ENCODE peak calls at places on chromosomes 11 and 22, in five cellular contexts. One of them, this sample, is unnamed. For H3K4me1, the result is how much of the 10 kb centered on the place peaks cover.

GRCh38 chr11:123381817-123382554 is 48.1 kb upstream of the GRAMD1B start:
- DNase-seq in CD8-positive, alpha-beta T cell: no peak
- DNase-seq in HCT116: no peak
- DNase-seq in body of pancreas: no peak
- DNase-seq in colonic mucosa: no peak
- DNase-seq in this sample: no peak

GRCh38 chr11:59281177-59281576 is 68.5 kb upstream of the MPEG1 start:
- DNase-seq in HCT116: no peak
- DNase-seq in body of pancreas: no peak
- DNase-seq in colonic mucosa: no peak
- DNase-seq in CD8-positive, alpha-beta T cell: no peak
- DNase-seq in this sample: no peak

GRCh38 chr11:109034341-109034696 is 369.4 kb downstream of the DDX10 start:
- DNase-seq in CD8-positive, alpha-beta T cell: no peak
- DNase-seq in colonic mucosa: no peak
- DNase-seq in HCT116: no peak
- DNase-seq in body of pancreas: no peak
- DNase-seq in this sample: no peak

GRCh38 chr11:35144103-35144741 is 5.3 kb downstream of the CD44 start:
- DNase-seq in HCT116: no peak
- DNase-seq in CD8-positive, alpha-beta T cell: peak
- DNase-seq in body of pancreas: peak
- DNase-seq in colonic mucosa: no peak
- DNase-seq in this sample: peak

GRCh38 chr11:38332046-38332445 is 1734.0 kb upstream of the RAG2 start:
- DNase-seq in CD8-positive, alpha-beta T cell: no peak
- DNase-seq in HCT116: no peak
- DNase-seq in body of pancreas: no peak
- DNase-seq in colonic mucosa: no peak
- DNase-seq in this sample: no peak

GRCh38 chr11:97638825-97639224 is 1249.0 kb downstream of the JRKL start:
- DNase-seq in CD8-positive, alpha-beta T cell: no peak
- DNase-seq in HCT116: no peak
- DNase-seq in colonic mucosa: no peak
- DNase-seq in body of pancreas: no peak
- DNase-seq in this sample: no peak

GRCh38 chr11:17767301-17767885 is 32.8 kb downstream of the KCNC1 start:
- DNase-seq in CD8-positive, alpha-beta T cell: no peak
- DNase-seq in body of pancreas: no peak
- DNase-seq in colonic mucosa: no peak
- DNase-seq in HCT116: no peak
- DNase-seq in this sample: no peak

GRCh38 chr11:47565340-47566165 is at the start of gene PTPMT1:
- DNase-seq in HCT116: peak
- DNase-seq in CD8-positive, alpha-beta T cell: peak
- DNase-seq in colonic mucosa: peak
- DNase-seq in body of pancreas: peak
- DNase-seq in this sample: no peak

GRCh38 chr11:61092280-61092766 is 10.0 kb upstream of the CD5 start:
- DNase-seq in colonic mucosa: no peak
- DNase-seq in CD8-positive, alpha-beta T cell: no peak
- DNase-seq in HCT116: no peak
- DNase-seq in body of pancreas: no peak
- DNase-seq in this sample: no peak

GRCh38 chr11:123183391-123184099 is 11.5 kb downstream of the CLMP start:
- DNase-seq in colonic mucosa: no peak
- DNase-seq in HCT116: no peak
- DNase-seq in CD8-positive, alpha-beta T cell: no peak
- DNase-seq in body of pancreas: no peak
- DNase-seq in this sample: no peak

GRCh38 chr11:59158206-59159068 is 13.5 kb upstream of the DTX4 start:
- DNase-seq in body of pancreas: peak
- DNase-seq in CD8-positive, alpha-beta T cell: peak
- DNase-seq in HCT116: peak
- DNase-seq in colonic mucosa: peak
- DNase-seq in this sample: peak

GRCh38 chr11:96016978-96017502 is 93.1 kb upstream of the MTMR2 start:
- DNase-seq in HCT116: no peak
- DNase-seq in CD8-positive, alpha-beta T cell: no peak
- DNase-seq in colonic mucosa: no peak
- DNase-seq in body of pancreas: no peak
- DNase-seq in this sample: no peak

GRCh38 chr11:96017872-96018271 is 94.0 kb upstream of the MTMR2 start:
- DNase-seq in CD8-positive, alpha-beta T cell: no peak
- DNase-seq in colonic mucosa: no peak
- DNase-seq in body of pancreas: no peak
- DNase-seq in HCT116: no peak
- DNase-seq in this sample: no peak

GRCh38 chr11:96021901-96022650 is 98.2 kb upstream of the MTMR2 start:
- DNase-seq in body of pancreas: no peak
- DNase-seq in CD8-positive, alpha-beta T cell: no peak
- DNase-seq in HCT116: no peak
- DNase-seq in colonic mucosa: no peak
- DNase-seq in this sample: no peak

GRCh38 chr11:96019810-96020747 is 96.2 kb upstream of the MTMR2 start:
- DNase-seq in CD8-positive, alpha-beta T cell: no peak
- DNase-seq in colonic mucosa: no peak
- DNase-seq in body of pancreas: no peak
- DNase-seq in HCT116: no peak
- DNase-seq in this sample: no peak

DNA sequence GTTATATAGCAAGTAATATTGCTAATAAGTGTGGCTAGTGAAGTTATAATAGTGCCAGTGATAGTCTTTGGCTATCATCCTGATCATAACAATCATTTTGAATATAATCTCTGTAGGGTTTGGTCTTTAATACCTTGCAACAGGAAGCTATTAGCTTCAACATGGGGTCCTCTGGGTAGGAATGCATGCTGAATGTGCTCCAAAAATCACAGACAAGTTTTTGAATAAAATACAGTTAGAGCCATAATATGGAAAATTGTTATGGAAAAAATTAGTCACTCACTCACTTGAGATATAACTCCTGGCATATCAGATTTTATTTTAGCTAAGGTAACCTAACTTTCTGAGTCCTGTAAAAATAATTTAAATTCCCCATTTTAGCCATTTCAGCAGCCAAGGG is 95.4 kb upstream of the MTMR2 start:
- DNase-seq in HCT116: no peak
- DNase-seq in CD8-positive, alpha-beta T cell: no peak
- DNase-seq in body of pancreas: no peak
- DNase-seq in colonic mucosa: no peak
- DNase-seq in this sample: no peak
- H3K27ac ChIP-seq in HCT116: no peak
- H3K27ac ChIP-seq in CD8-positive, alpha-beta T cell: no peak
- H3K27ac ChIP-seq in body of pancreas: no peak
- H3K27ac ChIP-seq in colonic mucosa: no peak
- H3K27ac ChIP-seq in this sample: no peak

DNA sequence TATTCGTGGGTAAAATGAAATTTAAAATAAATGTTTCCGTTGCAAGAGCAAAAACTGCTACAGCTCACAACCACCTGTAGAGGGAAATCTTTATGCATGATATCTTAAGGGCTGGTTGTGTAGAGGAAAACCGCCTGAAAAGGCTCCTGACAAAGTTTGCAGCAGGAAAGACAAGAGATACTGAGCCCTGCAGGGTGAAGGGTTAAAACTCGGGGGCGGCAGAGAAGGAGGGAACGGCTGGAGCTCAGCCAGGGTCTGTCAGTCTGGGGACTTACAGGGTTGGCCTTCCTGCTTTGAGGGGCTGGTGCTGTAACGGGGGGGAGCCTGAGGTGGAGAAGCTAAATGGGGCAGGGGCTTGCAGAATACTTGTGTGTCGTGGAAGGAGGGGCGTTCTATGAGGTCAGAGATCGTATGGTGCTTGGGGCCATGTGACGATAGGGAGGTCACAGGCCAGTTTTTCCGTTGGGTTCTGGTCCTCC is 122.9 kb upstream of the HSD17B12 start:
- DNase-seq in CD8-positive, alpha-beta T cell: no peak
- DNase-seq in colonic mucosa: no peak
- DNase-seq in HCT116: no peak
- DNase-seq in body of pancreas: no peak
- DNase-seq in this sample: no peak
- TF ChIP-seq CTCF in CD8-positive, alpha-beta T cell: no peak
- TF ChIP-seq CTCF in colonic mucosa: no peak
- TF ChIP-seq CTCF in HCT116: peak
- TF ChIP-seq CTCF in body of pancreas: peak
- TF ChIP-seq CTCF in this sample: peak

DNA sequence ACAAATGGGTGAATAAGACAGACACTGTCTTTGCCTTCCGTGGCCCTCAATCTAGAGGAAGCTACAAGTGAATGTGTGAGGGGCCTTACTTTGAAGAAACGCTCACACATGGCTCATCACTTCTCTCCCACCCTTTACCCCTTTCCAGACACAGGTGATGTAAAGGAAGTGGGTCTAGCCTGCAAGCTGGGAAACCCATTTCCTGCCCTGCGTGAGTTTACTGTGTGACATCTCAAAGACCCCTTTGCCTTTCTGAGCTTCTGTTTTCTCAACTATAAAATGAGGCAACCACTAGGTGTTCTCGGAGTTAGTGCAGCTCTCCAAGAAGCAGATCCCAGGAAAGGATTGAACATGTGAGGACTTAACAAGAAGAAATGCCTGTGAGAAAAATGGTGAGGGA is 43.1 kb upstream of the LMO2 start:
- DNase-seq in body of pancreas: no peak
- DNase-seq in colonic mucosa: no peak
- DNase-seq in HCT116: no peak
- DNase-seq in CD8-positive, alpha-beta T cell: no peak
- DNase-seq in this sample: no peak
- H3K4me1 ChIP-seq in body of pancreas: under half
- H3K4me1 ChIP-seq in colonic mucosa: under half
- H3K4me1 ChIP-seq in HCT116: under half
- H3K4me1 ChIP-seq in CD8-positive, alpha-beta T cell: under half
- H3K4me1 ChIP-seq in this sample: under half

DNA sequence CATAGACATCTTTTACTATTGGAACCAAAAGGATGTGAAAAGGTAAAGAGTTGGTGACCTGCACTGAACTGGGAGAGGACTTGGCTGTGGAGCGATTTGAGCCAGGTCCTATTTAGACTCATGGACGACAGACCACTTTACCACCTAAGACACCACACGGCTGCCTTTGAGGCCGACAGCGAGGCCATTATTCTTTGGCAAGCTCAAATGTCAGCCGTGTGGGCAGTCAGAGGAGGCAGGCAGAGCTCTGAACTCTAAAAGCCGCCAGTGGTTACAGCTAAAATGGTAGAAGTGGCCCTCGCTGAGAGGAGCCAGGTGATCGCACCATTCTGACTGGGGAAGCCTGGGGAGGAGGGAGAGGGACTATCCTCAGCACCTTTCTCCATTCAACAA is 50.5 kb downstream of the SCUBE1 start:
- DNase-seq in CD8-positive, alpha-beta T cell: no peak
- DNase-seq in colonic mucosa: no peak
- DNase-seq in HCT116: no peak
- DNase-seq in body of pancreas: no peak
- DNase-seq in this sample: no peak
- H3K27ac ChIP-seq in CD8-positive, alpha-beta T cell: no peak
- H3K27ac ChIP-seq in colonic mucosa: no peak
- H3K27ac ChIP-seq in HCT116: no peak
- H3K27ac ChIP-seq in body of pancreas: no peak
- H3K27ac ChIP-seq in this sample: no peak

DNA sequence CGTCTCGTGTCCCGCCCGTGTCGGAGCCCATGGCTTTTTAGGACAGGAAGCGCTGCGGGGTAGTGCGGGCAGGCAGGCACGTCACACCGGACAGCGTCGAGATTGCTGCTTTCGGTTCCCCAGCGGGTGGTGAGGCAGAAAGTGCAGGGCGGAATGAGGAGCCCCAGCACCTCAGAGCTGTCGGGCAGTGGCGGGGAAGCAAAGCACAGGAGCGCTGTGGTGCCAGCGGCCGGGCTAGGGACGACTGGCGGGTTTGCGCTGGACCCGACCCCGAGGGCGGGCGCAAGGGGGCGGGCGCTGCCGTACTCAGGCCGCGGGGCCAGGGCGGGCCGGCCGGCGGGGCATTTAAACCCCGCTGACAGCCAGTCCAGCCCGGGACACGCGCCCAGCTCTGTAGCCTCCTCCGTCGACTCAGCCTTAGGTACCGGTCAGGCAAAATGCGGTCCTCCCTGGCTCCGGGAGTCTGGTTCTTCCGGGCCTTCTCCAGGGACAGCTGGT is at the start of gene SLC37A2:
- DNase-seq in body of pancreas: peak
- DNase-seq in HCT116: no peak
- DNase-seq in colonic mucosa: peak
- DNase-seq in CD8-positive, alpha-beta T cell: peak
- DNase-seq in this sample: no peak
- TF ChIP-seq CTCF in body of pancreas: peak
- TF ChIP-seq CTCF in HCT116: no peak
- TF ChIP-seq CTCF in colonic mucosa: no peak
- TF ChIP-seq CTCF in CD8-positive, alpha-beta T cell: no peak
- TF ChIP-seq CTCF in this sample: peak

This sample was measured in foreskin keratinocyte.